ENCODE peak calls at places on chromosomes 11 and 22, in eight cellular contexts. O is SK-N-SH, V is cardiac fibroblast, M is HFF-Myc, C is vagina, T is lower lobe of right lung, H is ascending aorta, X is fibroblast of lung. A is an unnamed sample.

GRCh38 chr11:34416746-34417145 is 22.0 kb upstream of the CAT start:
- DNase-seq in C (no peak), V (peak), M (no peak), O (no peak), X (peak), H (no peak), T (no peak), A (peak)

GRCh38 chr11:128424867-128425285 is 162.5 kb downstream of the ETS1 start:
- DNase-seq in H (no peak), M (no peak), T (no peak), V (peak), X (peak), O (peak), C (no peak), A (peak)

GRCh38 chr11:130118636-130119387 is 40.8 kb upstream of the ST14 start:
- DNase-seq in T (no peak), M (no peak), V (no peak), H (no peak), X (no peak), C (no peak), O (no peak), A (no peak)

GRCh38 chr22:29095459-29095858 is 22.6 kb downstream of the KREMEN1 start:
- DNase-seq in H (no peak), T (no peak), C (no peak), M (no peak), V (no peak), O (no peak), X (no peak), A (no peak)

GRCh38 chr11:32895471-32895870 is 2.9 kb downstream of the QSER1 start:
- DNase-seq in C (no peak), O (no peak), H (no peak), X (no peak), T (no peak), M (no peak), V (no peak), A (no peak)

GRCh38 chr22:32617883-32618282 is 143.3 kb downstream of the FBXO7 start:
- DNase-seq in T (no peak), O (no peak), M (no peak), X (peak), H (no peak), V (no peak), C (no peak), A (no peak)

GRCh38 chr11:113385749-113386148 is 1.8 kb upstream of the ANKK1 start:
- DNase-seq in V (no peak), X (no peak), O (no peak), H (no peak), M (no peak), C (no peak), T (no peak), A (no peak)

GRCh38 chr22:49807780-49808708 is 19.6 kb downstream of the BRD1 start:
- DNase-seq in O (no peak), X (no peak), C (no peak), T (peak), H (no peak), V (peak), M (no peak), A (no peak)

GRCh38 chr22:44624689-44625420 is 77.1 kb upstream of the PRR5 start:
- DNase-seq in H (no peak), M (no peak), T (peak), C (no peak), V (no peak), X (no peak), O (no peak), A (no peak)

GRCh38 chr11:15818132-15818842 is 538.1 kb downstream of the SOX6 start:
- DNase-seq in O (no peak), T (no peak), X (no peak), H (no peak), M (no peak), V (no peak), C (no peak), A (no peak)

GRCh38 chr11:86064236-86064803 is 4.6 kb downstream of the PICALM start:
- DNase-seq in M (no peak), T (no peak), V (no peak), H (no peak), C (no peak), X (no peak), O (no peak), A (no peak)

GRCh38 chr11:86066606-86067229 is 2.2 kb downstream of the PICALM start:
- DNase-seq in C (no peak), X (no peak), V (no peak), O (no peak), H (no peak), T (no peak), M (no peak), A (no peak)

GRCh38 chr11:86067230-86068137 is 1.4 kb downstream of the PICALM start:
- DNase-seq in V (no peak), O (no peak), H (no peak), M (no peak), C (no peak), X (no peak), T (no peak), A (no peak)

GRCh38 chr11:86068138-86068861 is 584 bp downstream of the PICALM start:
- DNase-seq in T (peak), V (peak), O (peak), X (no peak), M (no peak), C (no peak), H (no peak), A (peak)

DNA sequence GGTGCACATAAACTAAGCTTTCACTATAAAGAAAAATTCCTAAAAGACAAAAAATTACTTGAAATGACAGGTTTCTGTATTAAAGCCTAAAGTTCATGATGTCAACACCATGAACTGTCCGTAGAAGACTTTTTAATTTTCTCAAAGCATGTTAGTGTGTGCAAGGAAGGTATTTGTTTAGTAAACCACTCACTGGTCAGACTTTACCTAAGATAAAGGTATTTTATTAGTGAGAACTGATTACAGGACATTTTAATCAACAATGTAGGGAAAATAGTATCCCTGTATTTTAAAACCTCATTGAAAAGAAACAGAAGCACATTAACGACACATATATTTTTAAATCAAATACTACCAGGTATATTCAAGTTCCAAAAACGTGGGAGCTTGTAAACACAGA is 2.9 kb downstream of the PICALM start:
- DNase-seq in H (no peak), O (no peak), X (no peak), M (no peak), V (no peak), T (no peak), C (no peak), A (no peak)
- H3K4me3 ChIP-seq in H (peak), O (peak), X (peak), M (peak), V (peak), T (peak), C (peak), A (peak)

DNA sequence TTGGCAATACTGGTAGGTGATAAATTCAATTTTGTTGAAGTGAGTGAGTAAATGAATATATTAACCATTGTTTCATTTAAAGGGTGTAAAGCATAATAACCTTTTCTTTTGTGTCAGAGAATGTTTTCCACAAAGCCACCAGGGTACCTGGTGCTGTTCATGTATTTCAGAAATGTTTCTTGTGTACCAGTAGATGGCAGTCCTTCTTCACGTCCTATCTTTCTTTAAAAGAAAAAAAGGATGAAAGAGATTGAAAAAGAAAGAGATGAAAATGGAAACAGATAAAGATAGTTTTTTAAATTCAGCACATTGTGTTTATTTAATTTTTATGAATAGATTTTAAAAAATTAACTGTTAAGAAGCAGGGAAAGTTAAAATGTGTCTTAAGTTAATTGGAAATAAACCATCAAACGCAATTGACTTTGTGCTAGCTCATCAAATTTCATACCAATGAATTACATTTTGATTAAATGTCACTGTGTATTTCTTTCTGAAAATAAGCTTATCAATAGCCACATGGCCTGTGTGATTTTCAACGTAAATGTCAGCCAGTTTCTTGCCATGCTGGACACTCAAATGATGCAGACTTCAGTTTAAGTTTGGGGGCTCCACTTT is 65.5 kb upstream of the CHORDC1 start:
- DNase-seq in C (no peak), H (no peak), V (peak), X (peak), M (no peak), T (no peak), O (peak), A (peak)
- TF ChIP-seq CTCF in C (peak), H (peak), V (peak), X (peak), M (peak), T (peak), O (peak), A (peak)

DNA sequence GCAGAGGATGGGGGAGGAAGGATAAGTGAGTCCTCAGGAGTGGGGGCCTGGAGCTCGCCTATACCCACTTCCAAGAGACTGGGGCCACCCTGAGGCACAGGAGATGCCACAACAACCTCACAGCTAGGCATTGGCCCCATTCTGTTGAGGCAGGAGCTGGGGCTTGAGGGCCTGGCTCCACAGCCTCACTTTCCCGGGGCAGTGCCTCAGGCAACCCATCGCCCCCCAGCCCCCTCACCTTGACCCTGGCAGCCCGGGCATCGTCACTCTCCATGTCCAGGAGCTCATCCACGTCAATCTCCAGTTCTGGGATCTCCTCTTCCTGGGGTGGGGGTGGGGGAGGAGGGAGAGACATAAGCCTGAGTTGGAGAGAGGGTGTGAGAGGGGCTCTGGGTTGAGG is 1.8 kb downstream of the PPP1R14B start:
- DNase-seq in T (no peak), X (no peak), H (no peak), O (no peak), M (no peak), V (no peak), C (no peak), A (no peak)
- H3K4me3 ChIP-seq in T (peak), X (peak), H (peak), O (peak), M (peak), V (peak), C (peak), A (peak)

GRCh38 chr11:71304491-71304890 is 52.1 kb upstream of the SHANK2 start:
- DNase-seq in O (no peak), V (no peak), X (no peak), H (no peak), C (peak), M (no peak), T (no peak), A (no peak)

GRCh38 chr11:71302534-71302909 is 50.1 kb upstream of the SHANK2 start:
- DNase-seq in C (no peak), O (no peak), T (no peak), M (no peak), V (no peak), H (no peak), X (no peak), A (no peak)

GRCh38 chr11:71301858-71302533 is 49.6 kb upstream of the SHANK2 start:
- DNase-seq in O (no peak), H (no peak), C (peak), M (no peak), T (no peak), X (no peak), V (peak), A (no peak)

GRCh38 chr11:71304045-71304444 is 51.7 kb upstream of the SHANK2 start:
- DNase-seq in C (peak), T (no peak), V (no peak), M (no peak), O (no peak), H (no peak), X (no peak), A (no peak)

GRCh38 chr11:71302911-71303310 is 50.5 kb upstream of the SHANK2 start:
- DNase-seq in O (no peak), C (peak), V (no peak), T (no peak), H (no peak), X (no peak), M (no peak), A (no peak)
- TF ChIP-seq CTCF in O (no peak), C (no peak), V (no peak), T (no peak), H (no peak), X (peak), M (no peak), A (peak)

DNA sequence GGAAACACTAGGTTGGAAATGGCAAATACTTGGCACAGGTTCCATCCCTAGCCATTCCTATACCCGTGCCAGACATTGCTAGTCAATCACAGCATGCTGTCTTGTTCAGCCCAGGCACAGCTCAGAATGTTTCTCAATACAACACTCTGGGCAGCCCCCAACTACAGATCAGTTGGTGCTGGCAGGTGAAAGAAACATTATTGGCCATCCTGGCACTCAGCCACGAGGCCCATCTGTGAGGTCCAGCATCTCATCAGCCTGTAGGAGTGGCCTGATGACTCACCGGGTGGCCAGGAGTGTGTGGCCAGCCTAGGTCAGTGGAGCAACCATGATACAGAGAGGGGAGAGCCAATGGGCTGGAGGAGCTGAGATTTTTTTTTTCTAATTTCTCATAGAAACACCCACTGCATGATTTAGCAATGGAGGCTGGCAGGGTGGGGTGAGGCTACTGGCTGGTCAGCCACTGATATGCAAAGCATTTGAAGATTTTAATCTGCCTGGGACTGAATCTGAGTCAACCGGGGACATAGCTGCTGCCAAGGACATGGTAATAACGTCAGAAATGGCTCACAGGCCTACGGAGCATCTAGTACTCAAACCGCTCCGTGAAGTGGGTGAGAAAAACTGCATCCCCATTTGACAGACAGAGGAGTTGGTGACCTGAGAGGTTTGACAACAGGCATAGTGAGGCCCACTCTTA is 5.4 kb downstream of the MYO18B start:
- DNase-seq in C (no peak), H (peak), O (peak), V (peak), T (no peak), M (no peak), X (peak), A (peak)
- H3K4me3 ChIP-seq in C (no peak), H (peak), O (no peak), V (no peak), T (no peak), M (no peak), X (no peak), A (no peak)

GRCh38 chr11:26297179-26297970 is 34.6 kb upstream of the ANO3 start:
- DNase-seq in X (peak), O (peak), H (no peak), V (peak), M (no peak), C (no peak), T (no peak), A (peak)
- TF ChIP-seq CTCF in X (peak), O (peak), H (peak), V (peak), M (peak), C (peak), T (peak), A (peak)

DNA sequence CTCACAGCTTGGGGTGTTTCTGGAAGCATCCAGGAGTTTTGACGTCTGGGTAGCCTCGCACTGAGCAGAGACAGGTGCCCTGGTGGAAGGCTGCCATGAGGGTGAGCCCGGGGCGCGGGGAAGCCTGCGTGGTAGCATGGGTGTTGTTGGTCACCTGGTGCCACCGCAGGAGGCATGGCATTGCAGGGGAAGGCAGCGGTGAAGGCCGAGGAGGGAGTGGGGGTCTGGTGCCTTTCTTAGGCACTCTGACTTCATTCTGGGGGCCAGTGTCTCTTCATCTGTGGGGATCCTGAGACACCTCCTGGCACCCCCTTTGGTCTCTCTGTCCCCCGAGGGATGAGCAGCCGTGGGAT is 271.2 kb downstream of the TBC1D22A start:
- DNase-seq in O (no peak), X (no peak), H (no peak), V (no peak), T (peak), M (no peak), C (no peak), A (no peak)
- H3K4me3 ChIP-seq in O (no peak), X (no peak), H (no peak), V (no peak), T (no peak), M (no peak), C (no peak), A (no peak)

GRCh38 chr11:82523141-82523540 is 210.5 kb downstream of the FAM181B start:
- DNase-seq in T (no peak), H (no peak), M (no peak), C (no peak), V (no peak), O (no peak), X (no peak), A (no peak)
- TF ChIP-seq CTCF in T (no peak), H (no peak), M (no peak), C (no peak), V (no peak), O (no peak), X (no peak), A (no peak)

DNA sequence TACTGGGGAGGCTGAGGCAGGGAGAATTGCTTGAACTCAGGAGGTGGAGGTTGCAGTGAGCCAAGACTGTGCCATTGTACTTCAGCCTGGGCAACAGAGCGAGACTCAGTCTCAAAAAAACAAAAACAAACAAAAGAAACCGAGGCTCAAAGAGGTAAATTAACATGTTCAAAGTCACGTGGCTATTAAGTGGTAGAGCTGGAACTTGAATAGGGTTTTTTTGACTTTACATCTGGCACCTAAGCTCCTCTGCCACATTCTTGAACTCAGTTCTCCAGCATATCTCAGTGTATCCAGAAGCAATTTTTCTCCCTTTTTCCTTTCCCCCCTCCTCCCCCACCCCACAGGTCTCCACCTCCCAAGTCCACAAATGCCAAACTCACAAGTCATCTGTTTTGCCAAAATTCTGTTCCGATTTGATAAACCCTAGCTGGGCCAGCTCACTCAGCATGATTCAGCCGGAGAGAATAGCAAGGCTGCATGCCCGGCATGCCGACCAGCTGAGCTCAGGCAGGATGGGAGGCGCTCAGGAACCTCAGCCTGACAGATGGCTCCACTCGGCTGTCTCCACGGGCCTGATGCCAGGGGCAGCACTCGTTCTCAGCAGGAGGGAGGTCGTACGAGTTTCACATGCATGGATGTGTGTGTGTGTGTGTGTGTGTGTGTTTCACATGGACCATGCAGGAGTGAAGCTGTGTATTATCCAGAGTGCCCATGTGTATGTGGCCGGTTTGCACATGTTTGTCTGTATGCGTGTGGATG is 63.2 kb upstream of the RRAS2 start:
- DNase-seq in V (peak), T (peak), C (peak), X (peak), O (peak), H (peak), M (peak), A (peak)
- H3K4me3 ChIP-seq in V (no peak), T (no peak), C (no peak), X (no peak), O (no peak), H (no peak), M (no peak), A (no peak)

DNA sequence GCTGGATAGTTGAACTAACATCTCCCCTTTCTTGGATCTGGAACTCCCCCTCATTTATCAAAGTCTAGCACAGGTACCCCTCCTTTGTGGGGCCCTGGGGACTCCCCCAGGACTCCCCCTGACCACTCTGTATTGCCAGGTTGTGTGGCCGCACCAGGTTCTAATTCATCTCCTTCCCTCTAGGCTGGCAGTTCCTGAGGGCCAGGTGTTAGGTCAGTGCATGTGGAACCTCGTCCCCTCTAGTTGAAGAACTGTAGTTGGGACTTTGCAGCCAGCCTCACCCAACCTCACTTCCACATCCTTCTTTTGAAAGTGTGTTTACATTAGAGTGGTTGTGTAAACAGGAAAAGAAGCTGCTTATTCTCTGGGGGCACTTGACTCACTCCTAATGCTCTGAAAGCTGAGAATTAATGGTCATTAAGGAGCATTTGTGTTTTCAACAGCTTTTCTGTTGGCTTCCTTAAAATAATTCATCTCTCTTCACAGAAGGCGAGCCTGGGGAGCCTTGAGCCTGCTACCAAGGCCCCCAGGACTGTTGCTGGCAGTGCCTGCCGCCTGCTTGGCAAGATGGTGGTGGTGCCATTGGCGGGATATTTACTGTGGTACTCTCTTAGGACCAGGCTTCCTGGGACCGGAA is 11.8 kb downstream of the UPB1 start:
- DNase-seq in H (no peak), O (no peak), C (no peak), M (no peak), X (peak), V (no peak), T (no peak), A (peak)
- TF ChIP-seq CTCF in H (no peak), O (no peak), C (no peak), M (no peak), X (no peak), V (no peak), T (no peak), A (no peak)